ENCODE peak calls at places on chromosomes 13 and 19, in five cellular contexts. D is fibroblast of lung, I is A549, J is astrocyte, Q is neuronal stem cell. Z is an unnamed sample.

GRCh38 chr19:1307320-1307719 is 21.6 kb downstream of the EFNA2 start:
- DNase-seq in Q (no peak), D (no peak), J (no peak), I (no peak), Z (no peak)

GRCh38 chr19:2186071-2186846 is 22.5 kb downstream of the DOT1L start:
- DNase-seq in J (peak), D (peak), I (no peak), Q (no peak), Z (peak)

GRCh38 chr19:31701146-31701545 is 351.9 kb upstream of the TSHZ3 start:
- DNase-seq in Q (no peak), I (no peak), D (no peak), J (no peak), Z (no peak)

GRCh38 chr13:76398426-76398825 is 487.8 kb downstream of the KCTD12 start:
- DNase-seq in I (no peak), J (no peak), D (no peak), Q (no peak), Z (peak)

GRCh38 chr13:69970521-69970920 is 137.1 kb upstream of the ATXN8OS start:
- DNase-seq in J (peak), D (peak), I (peak), Q (no peak), Z (no peak)

GRCh38 chr19:50803633-50804419 is 13.6 kb downstream of the ACP4 start:
- DNase-seq in D (no peak), J (no peak), Q (no peak), I (no peak), Z (peak)

GRCh38 chr19:3852614-3853254 is 16.1 kb downstream of the ZFR2 start:
- DNase-seq in I (peak), D (peak), J (peak), Q (no peak), Z (peak)

GRCh38 chr13:94157705-94158218 is 321.7 kb downstream of the DCT start:
- DNase-seq in I (no peak), Q (no peak), J (no peak), D (no peak), Z (no peak)

GRCh38 chr13:102555914-102556553 is 40.8 kb upstream of the TPP2 start:
- DNase-seq in Q (peak), J (peak), D (peak), I (peak), Z (peak)

GRCh38 chr19:55255618-55256423 is 3.0 kb downstream of the PPP6R1 start:
- DNase-seq in D (peak), J (peak), I (peak), Q (no peak), Z (peak)

GRCh38 chr19:48509467-48510194 is 2.0 kb downstream of the LMTK3 start:
- DNase-seq in D (no peak), I (peak), Q (no peak), J (no peak), Z (no peak)

GRCh38 chr13:77460195-77460594 is 75.3 kb upstream of the SCEL start:
- DNase-seq in I (no peak), J (no peak), D (no peak), Q (no peak), Z (no peak)

GRCh38 chr19:48613024-48613851 is 1.6 kb downstream of the FAM83E start:
- DNase-seq in Q (no peak), D (no peak), I (no peak), J (no peak), Z (no peak)

GRCh38 chr19:8655340-8655709 is 24.9 kb downstream of the NFILZ start:
- DNase-seq in J (no peak), D (no peak), Q (no peak), I (no peak), Z (no peak)

GRCh38 chr13:26456578-26457119 is 100.8 kb upstream of the WASF3 start:
- DNase-seq in I (no peak), J (no peak), D (no peak), Q (no peak), Z (no peak)

GRCh38 chr19:33514885-33515485 is 6.6 kb downstream of the PEPD start:
- DNase-seq in J (no peak), D (peak), I (no peak), Q (no peak), Z (peak)

GRCh38 chr13:111492341-111492945 is 172.0 kb downstream of the TEX29 start:
- DNase-seq in D (no peak), I (no peak), Q (no peak), J (no peak), Z (no peak)

GRCh38 chr13:44359983-44360375 is 13.6 kb upstream of the SERP2 start:
- DNase-seq in D (no peak), I (no peak), J (no peak), Q (no peak), Z (no peak)

DNA sequence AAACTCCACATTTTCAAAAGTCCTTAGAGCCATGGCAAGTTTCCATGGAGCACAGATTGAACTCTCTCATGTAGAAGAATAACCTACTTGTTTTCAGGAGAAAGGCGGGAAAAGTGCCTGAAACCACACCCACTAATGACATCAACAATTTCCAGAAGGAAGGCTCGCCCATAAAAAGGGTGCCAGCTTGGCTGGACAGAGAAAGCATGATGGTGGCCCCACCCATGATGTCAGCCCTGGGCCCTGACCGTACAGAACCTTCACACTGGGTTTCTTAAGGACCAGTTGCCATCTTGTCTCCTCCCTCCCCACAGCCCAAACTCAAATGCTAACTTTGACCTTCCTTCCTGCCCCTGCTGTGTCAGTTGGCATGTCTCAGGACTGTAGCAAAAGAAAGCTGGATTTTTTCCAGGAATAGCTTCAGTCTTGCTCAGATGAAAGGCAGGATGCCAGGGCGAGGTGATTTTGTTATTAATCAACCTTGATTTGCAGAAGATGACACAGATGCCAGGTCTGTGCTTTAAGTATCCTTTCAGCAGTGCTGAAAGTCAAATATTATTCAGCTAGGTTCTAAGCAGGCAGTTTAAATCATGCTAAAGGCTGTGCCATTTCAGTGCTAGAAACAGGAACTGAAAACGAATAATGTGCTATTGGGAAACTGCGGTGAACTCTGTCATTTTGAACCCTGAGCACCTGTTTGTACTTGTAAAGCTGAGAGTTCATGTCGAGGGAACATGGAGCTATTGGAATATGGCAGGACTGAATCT is 89.5 kb upstream of the RFC3 start:
- DNase-seq in Q (no peak), D (no peak), J (no peak), I (peak), Z (peak)
- H3K27ac ChIP-seq in Q (no peak), D (no peak), J (no peak), I (no peak), Z (no peak)

DNA sequence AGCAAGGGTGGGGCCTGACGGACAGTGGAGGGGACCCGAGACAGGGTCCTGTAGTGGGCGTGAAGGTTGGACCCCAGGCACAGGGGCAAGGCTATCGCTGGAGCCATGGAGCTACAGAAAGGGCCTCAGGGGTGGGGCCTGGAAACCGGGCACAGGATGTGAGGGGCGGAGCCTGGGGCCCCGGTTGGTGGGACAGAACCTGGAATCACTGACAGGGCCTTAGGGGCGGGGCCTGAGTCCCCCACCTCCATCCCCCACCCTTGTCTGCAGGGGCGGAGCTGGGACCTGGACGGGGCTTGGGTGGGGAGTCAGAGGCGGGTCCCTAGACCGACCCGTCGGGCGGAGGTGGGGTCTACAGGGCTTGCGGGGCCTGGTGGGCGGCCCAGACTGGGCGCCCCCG is 26.0 kb downstream of the DCAF15 start:
- DNase-seq in I (no peak), J (no peak), Q (peak), D (no peak), Z (peak)
- H3K4me2 ChIP-seq in I (no peak), J (peak), Q (no peak), D (no peak), Z (no peak)

DNA sequence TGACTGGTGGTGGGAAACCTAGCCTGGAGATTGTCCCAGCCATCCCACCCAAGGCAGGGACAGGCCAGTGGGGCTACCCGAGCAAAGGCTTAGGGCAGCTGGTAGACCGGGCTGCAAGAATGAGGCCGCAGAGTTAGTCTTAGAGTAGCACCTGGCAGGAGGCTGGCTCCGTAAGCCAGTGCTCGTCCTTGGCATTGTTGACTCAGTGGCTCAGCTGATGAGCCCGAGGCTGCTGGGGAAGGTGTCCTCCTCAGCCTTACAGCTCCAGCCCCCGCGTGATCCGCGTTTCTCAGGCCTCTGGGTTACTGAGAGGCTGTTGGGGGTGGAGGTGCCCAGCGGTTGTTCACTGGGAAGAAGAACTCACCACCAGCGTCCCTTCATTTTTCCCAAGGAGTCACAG is 24.7 kb downstream of the PPP1R37 start:
- DNase-seq in I (no peak), D (no peak), Q (no peak), J (no peak), Z (no peak)
- H3K27ac ChIP-seq in I (no peak), D (no peak), Q (no peak), J (no peak), Z (no peak)

DNA sequence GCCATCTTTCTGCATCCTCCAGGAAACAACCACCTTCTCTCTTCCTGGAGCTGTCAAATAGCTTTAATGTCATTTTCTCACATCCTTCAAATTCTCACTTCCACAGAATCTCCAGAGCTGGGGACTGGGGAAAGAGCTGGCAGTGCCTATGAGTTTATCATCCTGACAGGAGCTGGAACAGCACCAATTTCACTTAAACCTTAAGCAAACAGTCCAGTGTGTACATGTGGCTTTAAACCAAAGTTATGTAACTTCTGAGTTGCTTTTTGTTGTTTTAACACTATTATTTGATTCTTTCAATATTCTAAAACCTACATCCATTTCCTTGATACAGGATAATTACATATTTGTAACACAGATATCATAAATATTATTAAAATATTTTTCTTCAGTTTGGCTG is 331.5 kb upstream of the ARGLU1 start:
- DNase-seq in D (no peak), I (peak), J (no peak), Q (no peak), Z (no peak)
- H3K4me2 ChIP-seq in D (no peak), I (no peak), J (no peak), Q (no peak), Z (no peak)

DNA sequence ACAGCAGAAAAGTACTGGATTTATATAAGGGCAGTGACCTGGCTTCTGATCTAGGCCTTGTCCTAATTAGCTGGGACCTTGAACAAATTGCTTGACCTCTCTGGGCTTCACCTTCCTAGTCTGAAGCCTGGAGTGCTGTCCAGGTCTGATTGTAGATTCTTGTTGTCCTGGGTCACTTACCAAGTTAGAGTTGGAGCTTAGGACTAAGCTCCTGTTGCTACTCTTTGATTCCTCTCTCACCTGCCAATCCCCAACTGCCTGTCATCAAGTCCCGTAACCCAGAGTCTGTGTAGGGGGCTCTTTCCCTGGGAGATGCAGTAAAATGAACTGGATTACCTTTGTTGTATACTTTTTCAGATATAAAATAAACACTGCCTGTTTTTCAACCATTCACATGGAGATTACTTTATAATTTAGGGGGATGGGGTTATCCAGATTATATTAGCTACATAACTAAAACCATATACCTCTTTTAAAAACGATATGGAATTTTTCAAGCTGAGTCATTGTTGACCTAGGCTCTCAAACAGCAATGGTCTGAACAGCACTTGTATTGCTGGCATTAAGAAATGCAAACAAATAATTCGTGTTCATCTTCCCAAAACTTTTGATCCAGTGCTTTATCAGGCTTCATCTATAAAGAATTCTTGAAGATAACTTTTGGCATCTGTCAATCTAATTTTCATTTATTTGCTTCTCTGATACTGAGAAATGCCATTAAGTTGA is 5.8 kb downstream of the ARHGAP35 start:
- DNase-seq in D (no peak), J (no peak), I (peak), Q (no peak), Z (peak)
- H3K27ac ChIP-seq in D (peak), J (no peak), I (peak), Q (no peak), Z (peak)

GRCh38 chr13:49300716-49301589 is 53.2 kb downstream of the CDADC1 start:
- DNase-seq in J (peak), I (peak), Q (peak), D (peak), Z (peak)
- H3K4me2 ChIP-seq in J (peak), I (peak), Q (no peak), D (peak), Z (peak)

DNA sequence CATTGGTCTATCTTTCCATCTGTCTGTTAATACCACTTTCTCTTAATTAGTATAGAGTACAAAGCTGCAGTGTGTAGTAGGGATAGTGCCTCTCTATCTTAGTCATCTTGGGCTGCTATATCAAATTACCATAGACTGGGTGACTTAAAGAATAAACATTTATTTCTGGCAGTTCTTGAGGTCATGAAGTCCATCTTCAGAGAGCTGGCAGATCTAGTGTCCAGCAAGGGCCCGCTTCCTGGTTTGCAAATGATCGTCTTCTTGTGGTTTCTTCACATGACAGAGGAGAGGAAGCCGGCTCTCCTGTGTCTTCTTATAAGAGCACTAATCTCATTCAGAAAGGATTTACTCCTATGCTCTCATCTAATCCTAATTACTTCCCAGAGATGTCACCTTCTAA is 6.1 kb downstream of the ZNF700 start:
- DNase-seq in J (peak), Q (no peak), I (no peak), D (no peak), Z (no peak)
- H3K27ac ChIP-seq in J (no peak), Q (no peak), I (no peak), D (no peak), Z (no peak)

DNA sequence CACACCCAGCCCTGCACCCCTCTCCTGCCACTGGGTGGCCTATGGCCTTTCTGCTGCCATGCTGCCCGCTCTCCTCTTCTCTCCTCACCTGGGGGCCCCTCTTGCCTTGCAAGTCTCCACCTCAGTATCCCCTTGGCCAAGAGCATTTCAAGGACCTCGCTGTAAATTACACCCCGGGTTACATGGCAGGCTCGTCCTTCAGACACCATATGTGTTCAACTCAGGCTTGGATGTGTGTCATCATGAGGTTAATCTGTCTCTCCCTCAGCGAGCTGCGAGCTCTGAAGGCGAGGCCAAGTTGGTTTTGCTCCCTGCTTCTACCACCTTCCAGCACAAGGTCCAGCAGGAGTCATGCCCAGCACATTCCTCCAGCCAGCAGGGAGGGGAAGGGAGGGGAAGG is 74.8 kb upstream of the TM9SF2 start:
- DNase-seq in D (no peak), J (no peak), I (no peak), Q (no peak), Z (peak)
- H3K4me2 ChIP-seq in D (no peak), J (no peak), I (no peak), Q (no peak), Z (no peak)

Z was measured in GM23248.